ENCODE peak calls at places on chromosomes 3 and 15, in five cellular contexts. One of them, this sample, is unnamed.

GRCh38 chr3:140103166-140103565 is 168.2 kb downstream of the CLSTN2 start:
- DNase-seq in neuronal stem cell: no peak
- DNase-seq in H9: no peak
- DNase-seq in mesenchymal stem cell: no peak
- DNase-seq in H1: no peak
- DNase-seq in this sample: no peak

GRCh38 chr3:195612075-195612800 is 28.5 kb upstream of the APOD start:
- DNase-seq in neuronal stem cell: no peak
- DNase-seq in H9: no peak
- DNase-seq in mesenchymal stem cell: no peak
- DNase-seq in H1: no peak
- DNase-seq in this sample: peak; percentile 81

GRCh38 chr3:133188996-133189395 is 150.8 kb downstream of the TMEM108 start:
- DNase-seq in neuronal stem cell: no peak
- DNase-seq in H9: no peak
- DNase-seq in mesenchymal stem cell: no peak
- DNase-seq in H1: no peak
- DNase-seq in this sample: no peak

GRCh38 chr3:52046186-52046913 is 10.0 kb downstream of the DUSP7 start:
- DNase-seq in neuronal stem cell: no peak
- DNase-seq in H9: no peak
- DNase-seq in mesenchymal stem cell: peak; percentile 99
- DNase-seq in H1: no peak
- DNase-seq in this sample: peak; percentile 82

GRCh38 chr15:88658972-88659931 is 20.4 kb downstream of the ISG20 start:
- DNase-seq in neuronal stem cell: no peak
- DNase-seq in H9: no peak
- DNase-seq in mesenchymal stem cell: no peak
- DNase-seq in H1: no peak
- DNase-seq in this sample: peak; percentile 12

GRCh38 chr3:168539909-168540308 is 444.2 kb upstream of the GOLIM4 start:
- DNase-seq in neuronal stem cell: no peak
- DNase-seq in H9: no peak
- DNase-seq in mesenchymal stem cell: no peak
- DNase-seq in H1: no peak
- DNase-seq in this sample: no peak

GRCh38 chr3:13475871-13476590 is 4.1 kb upstream of the HDAC11 start:
- DNase-seq in neuronal stem cell: no peak
- DNase-seq in H9: no peak
- DNase-seq in mesenchymal stem cell: no peak
- DNase-seq in H1: no peak
- DNase-seq in this sample: peak; percentile 82

GRCh38 chr3:110583373-110583935 is 488.2 kb upstream of the NECTIN3 start:
- DNase-seq in neuronal stem cell: peak; percentile 45
- DNase-seq in H9: no peak
- DNase-seq in mesenchymal stem cell: no peak
- DNase-seq in H1: no peak
- DNase-seq in this sample: no peak

GRCh38 chr3:151818361-151818760 is 4.4 kb downstream of the AADAC start:
- DNase-seq in neuronal stem cell: no peak
- DNase-seq in H9: no peak
- DNase-seq in mesenchymal stem cell: no peak
- DNase-seq in H1: no peak
- DNase-seq in this sample: peak; percentile 35

GRCh38 chr3:61560452-61561373 is 658 bp upstream of the PTPRG start:
- DNase-seq in neuronal stem cell: peak; percentile 88
- DNase-seq in H9: peak; percentile 83
- DNase-seq in mesenchymal stem cell: peak; percentile 84
- DNase-seq in H1: peak; percentile 69
- DNase-seq in this sample: peak; percentile 88

GRCh38 chr3:29283297-29283681 is 2.4 kb downstream of the RBMS3 start:
- DNase-seq in neuronal stem cell: no peak
- DNase-seq in H9: no peak
- DNase-seq in mesenchymal stem cell: peak; percentile 42
- DNase-seq in H1: no peak
- DNase-seq in this sample: no peak

GRCh38 chr15:53835309-53835708 is 75.8 kb upstream of the WDR72 start:
- DNase-seq in neuronal stem cell: no peak
- DNase-seq in H9: no peak
- DNase-seq in mesenchymal stem cell: no peak
- DNase-seq in H1: no peak
- DNase-seq in this sample: peak; percentile 84

GRCh38 chr3:37990527-37990926 is at the start of gene VILL:
- DNase-seq in neuronal stem cell: no peak
- DNase-seq in H9: no peak
- DNase-seq in mesenchymal stem cell: no peak
- DNase-seq in H1: no peak
- DNase-seq in this sample: no peak

GRCh38 chr3:27568393-27568792 is 84.2 kb upstream of the SLC4A7 start:
- DNase-seq in neuronal stem cell: no peak
- DNase-seq in H9: no peak
- DNase-seq in mesenchymal stem cell: no peak
- DNase-seq in H1: no peak
- DNase-seq in this sample: no peak

GRCh38 chr3:126548556-126549466 is 9.9 kb downstream of the C3orf22 start:
- DNase-seq in neuronal stem cell: no peak
- DNase-seq in H9: peak; percentile 51
- DNase-seq in mesenchymal stem cell: no peak
- DNase-seq in H1: no peak
- DNase-seq in this sample: no peak

GRCh38 chr15:51524376-51524775 is 98.2 kb downstream of the DMXL2 start:
- DNase-seq in neuronal stem cell: no peak
- DNase-seq in H9: no peak
- DNase-seq in mesenchymal stem cell: no peak
- DNase-seq in H1: no peak
- DNase-seq in this sample: no peak

GRCh38 chr15:42461261-42461660 is 29.7 kb downstream of the ZNF106 start:
- DNase-seq in neuronal stem cell: no peak
- DNase-seq in H9: no peak
- DNase-seq in mesenchymal stem cell: no peak
- DNase-seq in H1: no peak
- DNase-seq in this sample: no peak

GRCh38 chr3:177491301-177492031 is 294.2 kb upstream of the TBL1XR1 start:
- DNase-seq in neuronal stem cell: no peak
- DNase-seq in H9: no peak
- DNase-seq in mesenchymal stem cell: peak; percentile 28
- DNase-seq in H1: no peak
- DNase-seq in this sample: no peak

GRCh38 chr15:29141206-29141907 is 128.3 kb downstream of the NSMCE3 start:
- DNase-seq in neuronal stem cell: no peak
- DNase-seq in H9: peak; percentile 23
- DNase-seq in mesenchymal stem cell: no peak
- DNase-seq in H1: no peak
- DNase-seq in this sample: no peak

GRCh38 chr3:194300936-194301335 is 50.2 kb downstream of the CPN2 start:
- DNase-seq in neuronal stem cell: no peak
- DNase-seq in H9: no peak
- DNase-seq in mesenchymal stem cell: no peak
- DNase-seq in H1: no peak
- DNase-seq in this sample: no peak

GRCh38 chr3:59872121-59872520 is 822.3 kb upstream of the CFAP20DC start:
- DNase-seq in neuronal stem cell: no peak
- DNase-seq in H9: no peak
- DNase-seq in mesenchymal stem cell: no peak
- DNase-seq in H1: no peak
- DNase-seq in this sample: peak; percentile 90

GRCh38 chr15:73265536-73266153 is 103.1 kb downstream of the HCN4 start:
- DNase-seq in neuronal stem cell: peak; percentile 36
- DNase-seq in H9: peak; percentile 77
- DNase-seq in mesenchymal stem cell: peak; percentile 63
- DNase-seq in H1: no peak
- DNase-seq in this sample: peak; percentile 75

GRCh38 chr3:165603196-165603595 is 234.0 kb downstream of the BCHE start:
- DNase-seq in neuronal stem cell: no peak
- DNase-seq in H9: no peak
- DNase-seq in mesenchymal stem cell: no peak
- DNase-seq in H1: no peak
- DNase-seq in this sample: no peak

GRCh38 chr15:78990278-78990677 is 45.4 kb upstream of the CTSH start:
- DNase-seq in neuronal stem cell: no peak
- DNase-seq in H9: no peak
- DNase-seq in mesenchymal stem cell: no peak
- DNase-seq in H1: no peak
- DNase-seq in this sample: no peak

GRCh38 chr3:171480526-171480925 is 20.3 kb upstream of the TNIK start:
- DNase-seq in neuronal stem cell: no peak
- DNase-seq in H9: no peak
- DNase-seq in mesenchymal stem cell: no peak
- DNase-seq in H1: no peak
- DNase-seq in this sample: no peak

GRCh38 chr3:157330206-157330605 is 106.4 kb upstream of the PTX3 start:
- DNase-seq in neuronal stem cell: no peak
- DNase-seq in H9: no peak
- DNase-seq in mesenchymal stem cell: no peak
- DNase-seq in H1: no peak
- DNase-seq in this sample: no peak

GRCh38 chr3:15281817-15282216 is 50.6 kb downstream of the SH3BP5 start:
- DNase-seq in neuronal stem cell: no peak
- DNase-seq in H9: no peak
- DNase-seq in mesenchymal stem cell: no peak
- DNase-seq in H1: no peak
- DNase-seq in this sample: no peak
- H3K4me1 ChIP-seq in neuronal stem cell: no peaks in the 10 kb centered on the region
- H3K4me1 ChIP-seq in H9: no peaks in the 10 kb centered on the region
- H3K4me1 ChIP-seq in mesenchymal stem cell: peaks cover 7% of the 10 kb centered on the region
- H3K4me1 ChIP-seq in H1: no peaks in the 10 kb centered on the region
- H3K4me1 ChIP-seq in this sample: peaks cover 19% of the 10 kb centered on the region

GRCh38 chr3:123781571-123782275 is 102.4 kb downstream of the MYLK start:
- DNase-seq in neuronal stem cell: no peak
- DNase-seq in H9: no peak
- DNase-seq in mesenchymal stem cell: peak; percentile 81
- DNase-seq in H1: no peak
- DNase-seq in this sample: no peak
- H2BK12ac ChIP-seq in neuronal stem cell: no peak overlapping the region
- H2BK12ac ChIP-seq in H9: no peak overlapping the region
- H2BK12ac ChIP-seq in mesenchymal stem cell: no peak overlapping the region
- H2BK12ac ChIP-seq in H1: no peak overlapping the region
- H2BK12ac ChIP-seq in this sample: peak overlapping the region; percentile 21

DNA sequence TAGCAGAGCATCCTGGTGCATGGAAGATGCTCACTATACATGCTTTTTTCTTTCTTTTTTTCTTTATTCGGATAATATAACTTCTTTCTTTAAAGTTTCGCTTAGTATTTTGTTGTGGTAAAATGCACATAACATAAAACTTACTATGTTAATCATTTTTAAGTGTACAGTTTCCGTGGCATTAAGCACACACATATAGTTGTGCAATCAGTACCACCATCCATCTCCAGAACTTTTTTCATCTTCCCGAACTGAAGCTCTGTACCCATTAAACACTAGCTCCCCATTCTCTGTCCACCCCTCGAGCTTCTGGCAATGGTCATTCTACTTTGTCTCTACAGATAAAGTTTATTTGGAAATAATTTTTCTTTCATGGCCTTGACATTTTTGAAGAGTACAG is 1.0 kb upstream of the JAGN1 start:
- DNase-seq in neuronal stem cell: no peak
- DNase-seq in H9: no peak
- DNase-seq in mesenchymal stem cell: no peak
- DNase-seq in H1: no peak
- DNase-seq in this sample: no peak
- H3K4ac ChIP-seq in neuronal stem cell: no peak overlapping the region
- H3K4ac ChIP-seq in H9: no peak overlapping the region
- H3K4ac ChIP-seq in mesenchymal stem cell: no peak overlapping the region
- H3K4ac ChIP-seq in H1: no peak overlapping the region
- H3K4ac ChIP-seq in this sample: no peak overlapping the region

DNA sequence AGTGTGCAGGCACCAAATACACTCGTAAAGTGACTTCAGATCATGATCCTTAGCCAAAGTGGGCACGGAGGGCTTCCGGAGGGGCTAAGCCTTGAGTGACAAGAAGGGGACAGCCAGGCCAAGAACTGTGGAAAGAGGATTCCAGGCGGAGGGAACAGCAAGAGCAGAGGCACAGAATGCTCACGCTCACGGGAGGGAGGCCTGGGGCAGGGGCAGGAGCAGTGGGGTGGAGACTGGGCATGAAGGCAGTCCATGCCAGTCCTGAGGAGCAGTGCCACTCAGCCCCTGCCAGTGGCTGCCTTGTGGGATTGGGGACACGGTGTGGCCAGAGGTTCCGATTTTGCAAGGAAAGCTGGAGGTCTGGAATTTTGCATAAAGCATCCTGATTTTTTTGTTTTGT is 36.0 kb downstream of the DNAJB8 start:
- DNase-seq in neuronal stem cell: no peak
- DNase-seq in H9: no peak
- DNase-seq in mesenchymal stem cell: no peak
- DNase-seq in H1: no peak
- DNase-seq in this sample: no peak
- H3K4me1 ChIP-seq in neuronal stem cell: peaks cover 25% of the 10 kb centered on the region
- H3K4me1 ChIP-seq in H9: peaks cover 2% of the 10 kb centered on the region
- H3K4me1 ChIP-seq in mesenchymal stem cell: peaks cover 21% of the 10 kb centered on the region
- H3K4me1 ChIP-seq in H1: peaks cover 32% of the 10 kb centered on the region
- H3K4me1 ChIP-seq in this sample: peaks cover 34% of the 10 kb centered on the region

GRCh38 chr15:31077981-31078380 is 23.5 kb downstream of the TRPM1 start:
- DNase-seq in neuronal stem cell: no peak
- DNase-seq in H9: no peak
- DNase-seq in mesenchymal stem cell: no peak
- DNase-seq in H1: no peak
- DNase-seq in this sample: no peak
- H2BK12ac ChIP-seq in neuronal stem cell: no peak overlapping the region
- H2BK12ac ChIP-seq in H9: no peak overlapping the region
- H2BK12ac ChIP-seq in mesenchymal stem cell: no peak overlapping the region
- H2BK12ac ChIP-seq in H1: peak overlapping the region; percentile 100
- H2BK12ac ChIP-seq in this sample: no peak overlapping the region

GRCh38 chr3:71533588-71533987 is 49.9 kb downstream of the FOXP1 start:
- DNase-seq in neuronal stem cell: no peak
- DNase-seq in H9: no peak
- DNase-seq in mesenchymal stem cell: no peak
- DNase-seq in H1: no peak
- DNase-seq in this sample: no peak
- H3K4ac ChIP-seq in neuronal stem cell: no peak overlapping the region
- H3K4ac ChIP-seq in H9: no peak overlapping the region
- H3K4ac ChIP-seq in mesenchymal stem cell: no peak overlapping the region
- H3K4ac ChIP-seq in H1: no peak overlapping the region
- H3K4ac ChIP-seq in this sample: no peak overlapping the region

This sample was measured in trophoblast cell.